ENCODE peak calls at places on chromosomes 2 and 18, in seven cellular contexts. V, M, Y, G, B, N and C are unnamed samples.

GRCh38 chr2:85596486-85597143 is 1.1 kb downstream of the RNF181 start:
- DNase-seq in V (no peak), M (no peak), Y (no peak), G (no peak), B (no peak), N (no peak), C (no peak)

GRCh38 chr2:227617316-227618250 is at the start of gene SCYGR4:
- DNase-seq in V (no peak), M (no peak), Y (no peak), G (no peak), B (no peak), N (no peak), C (no peak)

GRCh38 chr2:67446504-67446911 is 49.4 kb downstream of the ETAA1 start:
- DNase-seq in V (no peak), M (no peak), Y (peak; percentile 14), G (no peak), B (no peak), N (no peak), C (no peak)

GRCh38 chr2:104332733-104333132 is 521.2 kb upstream of the POU3F3 start:
- DNase-seq in V (no peak), M (no peak), Y (no peak), G (no peak), B (no peak), N (no peak), C (no peak)

GRCh38 chr18:31039426-31039825 is 3.1 kb downstream of the DSC3 start:
- DNase-seq in V (no peak), M (no peak), Y (no peak), G (no peak), B (no peak), N (no peak), C (no peak)

GRCh38 chr18:8468911-8469310 is 140.3 kb upstream of the RAB12 start:
- DNase-seq in V (no peak), M (peak; percentile 32), Y (peak; percentile 51), G (no peak), B (no peak), N (no peak), C (no peak)

GRCh38 chr2:57881998-57882884 is 164.4 kb upstream of the VRK2 start:
- DNase-seq in V (no peak), M (no peak), Y (no peak), G (peak; percentile 47), B (no peak), N (peak; percentile 35), C (no peak)

GRCh38 chr2:119749405-119750066 is 10.2 kb upstream of the PTPN4 start:
- DNase-seq in V (no peak), M (no peak), Y (peak; percentile 63), G (no peak), B (no peak), N (no peak), C (no peak)

GRCh38 chr2:100876231-100876860 is 56.4 kb downstream of the NPAS2 start:
- DNase-seq in V (no peak), M (no peak), Y (no peak), G (no peak), B (no peak), N (no peak), C (no peak)

GRCh38 chr2:207141381-207141780 is 24.4 kb downstream of the KLF7 start:
- DNase-seq in V (no peak), M (no peak), Y (no peak), G (no peak), B (no peak), N (no peak), C (no peak)

GRCh38 chr2:165901595-165901994 is 52.0 kb downstream of the TTC21B start:
- DNase-seq in V (no peak), M (no peak), Y (no peak), G (no peak), B (no peak), N (no peak), C (no peak)

GRCh38 chr18:9321017-9321452 is 13.5 kb upstream of the TWSG1 start:
- DNase-seq in V (no peak), M (no peak), Y (peak; percentile 97), G (no peak), B (no peak), N (no peak), C (no peak)

GRCh38 chr2:202034249-202035088 is 814 bp downstream of the FZD7 start:
- DNase-seq in V (no peak), M (no peak), Y (peak; percentile 25), G (no peak), B (peak; percentile 34), N (no peak), C (no peak)

GRCh38 chr18:68436485-68436884 is 278.4 kb downstream of the TMX3 start:
- DNase-seq in V (no peak), M (no peak), Y (peak; percentile 44), G (no peak), B (no peak), N (no peak), C (peak; percentile 70)

GRCh38 chr2:208619993-208620392 is 213.4 kb downstream of the PTH2R start:
- DNase-seq in V (no peak), M (no peak), Y (no peak), G (no peak), B (no peak), N (no peak), C (no peak)

GRCh38 chr2:235238537-235238936 is 255.3 kb upstream of the AGAP1 start:
- DNase-seq in V (no peak), M (no peak), Y (peak; percentile 86), G (no peak), B (no peak), N (no peak), C (no peak)

GRCh38 chr2:167478196-167478595 is 589.9 kb downstream of the XIRP2 start:
- DNase-seq in V (no peak), M (no peak), Y (no peak), G (no peak), B (no peak), N (peak; percentile 9), C (no peak)

GRCh38 chr2:68031043-68031442 is 31.8 kb downstream of the C1D start:
- DNase-seq in V (no peak), M (no peak), Y (no peak), G (no peak), B (no peak), N (no peak), C (peak; percentile 40)

GRCh38 chr2:79860233-79861058 is 347.6 kb downstream of the CTNNA2 start:
- DNase-seq in V (no peak), M (no peak), Y (no peak), G (no peak), B (peak; percentile 13), N (peak; percentile 53), C (peak; percentile 22)

GRCh38 chr18:46148810-46149209 is 44.6 kb downstream of the HAUS1 start:
- DNase-seq in V (no peak), M (peak; percentile 79), Y (peak; percentile 66), G (no peak), B (peak; percentile 38), N (peak; percentile 59), C (peak; percentile 42)

DNA sequence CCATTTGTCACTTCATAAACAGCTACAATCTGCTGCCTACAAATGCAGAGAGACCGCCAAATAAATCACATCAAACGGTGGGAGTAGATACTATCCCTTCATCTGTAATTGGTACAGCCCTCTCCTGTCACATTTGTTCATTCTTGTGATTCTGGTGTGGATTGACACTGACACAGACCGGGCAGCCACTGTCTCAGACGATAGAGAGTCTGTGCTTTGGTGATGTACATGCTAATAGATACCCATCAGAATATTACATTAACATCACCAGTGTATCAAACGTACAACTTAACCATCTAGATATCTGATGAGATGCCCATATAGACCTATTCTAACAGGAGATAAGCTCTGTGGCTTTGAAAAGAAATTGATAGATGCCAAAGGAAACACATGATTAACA is 419.7 kb upstream of the ZEB2 start:
- DNase-seq in V (no peak), M (no peak), Y (no peak), G (no peak), B (no peak), N (no peak), C (no peak)
- TF ChIP-seq POLR2AphosphoS5 in V (no peak), M (no peak), Y (no peak), G (no peak), B (no peak), N (no peak), C (no peak)

GRCh38 chr18:56386856-56387255 is 251.5 kb downstream of the TXNL1 start:
- DNase-seq in V (no peak), M (no peak), Y (no peak), G (no peak), B (no peak), N (no peak), C (no peak)
- TF ChIP-seq EZH2 in V (no peak), M (no peak), Y (no peak), G (no peak), B (no peak), N (no peak), C (no peak)

GRCh38 chr18:75034937-75035336 is 174.0 kb downstream of the PTGR3 start:
- DNase-seq in V (no peak), M (no peak), Y (no peak), G (no peak), B (no peak), N (no peak), C (no peak)

GRCh38 chr18:75035944-75036343 is 173.0 kb downstream of the PTGR3 start:
- DNase-seq in V (no peak), M (no peak), Y (no peak), G (no peak), B (no peak), N (no peak), C (no peak)

GRCh38 chr18:75041586-75041985 is 167.4 kb downstream of the PTGR3 start:
- DNase-seq in V (no peak), M (no peak), Y (peak; percentile 49), G (peak; percentile 23), B (no peak), N (no peak), C (no peak)

GRCh38 chr18:75033516-75033915 is 175.4 kb downstream of the PTGR3 start:
- DNase-seq in V (no peak), M (no peak), Y (no peak), G (no peak), B (no peak), N (no peak), C (no peak)

DNA sequence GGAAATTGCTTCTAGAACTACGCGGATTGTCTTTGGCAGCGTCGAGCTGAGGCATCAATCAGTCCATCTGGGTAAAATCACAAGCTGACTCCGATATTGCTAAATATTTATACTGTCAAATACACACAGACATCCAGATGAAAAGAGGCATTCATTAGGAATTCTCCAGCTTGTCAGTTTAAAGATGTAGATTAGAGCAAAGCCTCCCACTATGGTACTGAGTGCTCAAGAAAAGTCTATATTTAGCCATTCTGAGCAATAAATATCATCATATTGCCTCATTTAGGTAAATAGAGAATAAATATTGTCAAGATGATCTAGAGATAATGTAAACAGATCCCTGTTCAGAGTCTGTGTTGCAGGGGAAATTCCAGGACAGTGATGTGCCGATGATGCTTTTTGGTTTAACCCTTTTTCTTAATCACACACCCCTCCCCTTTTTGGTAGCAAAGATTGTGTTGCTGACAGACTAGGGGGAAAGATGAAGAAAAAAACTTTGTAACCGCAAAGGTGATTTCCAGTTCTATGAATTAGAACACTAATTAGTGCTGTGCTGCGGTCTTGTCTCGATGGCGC is 171.9 kb downstream of the PTGR3 start:
- DNase-seq in V (no peak), M (no peak), Y (no peak), G (no peak), B (no peak), N (peak; percentile 18), C (no peak)
- H3K9ac ChIP-seq in V (no peak overlapping the region), M (no peak overlapping the region), Y (no peak overlapping the region), G (no peak overlapping the region), B (no peak overlapping the region), N (no peak overlapping the region), C (no peak overlapping the region)

DNA sequence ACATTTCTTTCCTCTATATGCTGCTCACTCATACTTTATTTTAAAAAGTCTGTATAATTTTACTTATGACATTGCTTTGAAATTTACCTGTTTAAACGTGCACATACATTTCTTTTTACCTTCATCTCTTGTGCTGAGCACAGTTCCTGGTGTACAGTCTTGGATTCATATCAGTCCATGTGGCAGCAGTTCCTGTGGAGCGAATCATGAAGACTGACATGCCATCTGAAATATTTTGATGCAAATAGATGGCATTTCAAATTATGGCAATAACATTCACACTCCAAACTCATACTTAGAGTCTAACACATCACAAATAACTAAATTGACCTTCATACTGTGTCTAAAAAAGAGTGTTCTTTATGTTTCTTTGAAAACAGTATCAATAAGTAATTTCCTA is 90.3 kb upstream of the CDH2 start:
- DNase-seq in V (no peak), M (no peak), Y (no peak), G (no peak), B (no peak), N (no peak), C (no peak)
- TF ChIP-seq POLR2AphosphoS5 in V (no peak), M (no peak), Y (no peak), G (no peak), B (no peak), N (no peak), C (no peak)